ENCODE peak calls at places on chromosomes 12 and 14, in five cellular contexts. One of them, this sample, is unnamed.

GRCh38 chr12:124543591-124544310 is 23.7 kb downstream of the NCOR2 start:
- DNase-seq in Peyer's patch: no peak
- DNase-seq in GM20000: no peak
- DNase-seq in endothelial cell: no peak
- DNase-seq in endodermal cell: no peak
- DNase-seq in this sample: no peak

GRCh38 chr12:109777544-109777943 is 55.7 kb downstream of the TRPV4 start:
- DNase-seq in Peyer's patch: no peak
- DNase-seq in endodermal cell: peak; percentile 79
- DNase-seq in GM20000: peak; percentile 75
- DNase-seq in endothelial cell: no peak
- DNase-seq in this sample: peak; percentile 72

GRCh38 chr12:49017764-49018281 is 753 bp downstream of the PRKAG1 start:
- DNase-seq in endodermal cell: no peak
- DNase-seq in GM20000: no peak
- DNase-seq in Peyer's patch: no peak
- DNase-seq in endothelial cell: no peak
- DNase-seq in this sample: no peak

GRCh38 chr12:51391047-51391837 is at the start of gene GALNT6:
- DNase-seq in endodermal cell: peak; percentile 95
- DNase-seq in endothelial cell: peak; percentile 56
- DNase-seq in GM20000: peak; percentile 90
- DNase-seq in Peyer's patch: peak; percentile 83
- DNase-seq in this sample: peak; percentile 92

GRCh38 chr14:95547626-95548327 is 12.9 kb downstream of the GLRX5 start:
- DNase-seq in GM20000: no peak
- DNase-seq in endothelial cell: no peak
- DNase-seq in endodermal cell: peak; percentile 82
- DNase-seq in Peyer's patch: no peak
- DNase-seq in this sample: peak; percentile 52

GRCh38 chr12:118103231-118103600 is 595 bp downstream of the VSIG10 start:
- DNase-seq in Peyer's patch: no peak
- DNase-seq in endodermal cell: no peak
- DNase-seq in endothelial cell: no peak
- DNase-seq in GM20000: peak; percentile 35
- DNase-seq in this sample: peak; percentile 60

GRCh38 chr12:40996091-40996490 is 192.0 kb upstream of the PDZRN4 start:
- DNase-seq in endothelial cell: no peak
- DNase-seq in endodermal cell: peak; percentile 53
- DNase-seq in GM20000: no peak
- DNase-seq in Peyer's patch: no peak
- DNase-seq in this sample: peak; percentile 41

GRCh38 chr14:104142136-104143041 is 4.0 kb downstream of the KIF26A start:
- DNase-seq in endodermal cell: peak; percentile 26
- DNase-seq in Peyer's patch: no peak
- DNase-seq in endothelial cell: no peak
- DNase-seq in GM20000: no peak
- DNase-seq in this sample: peak; percentile 26

GRCh38 chr14:64707661-64708060 is 3.4 kb downstream of the PLEKHG3 start:
- DNase-seq in Peyer's patch: no peak
- DNase-seq in GM20000: no peak
- DNase-seq in endothelial cell: no peak
- DNase-seq in endodermal cell: peak; percentile 53
- DNase-seq in this sample: no peak

GRCh38 chr14:31025335-31026075 is at the start of gene AP4S1:
- DNase-seq in endothelial cell: peak; percentile 53
- DNase-seq in Peyer's patch: peak; percentile 50
- DNase-seq in endodermal cell: peak; percentile 85
- DNase-seq in GM20000: peak; percentile 46
- DNase-seq in this sample: peak; percentile 49

GRCh38 chr12:106044773-106045172 is 94.0 kb downstream of the NUAK1 start:
- DNase-seq in endodermal cell: no peak
- DNase-seq in GM20000: no peak
- DNase-seq in endothelial cell: no peak
- DNase-seq in Peyer's patch: no peak
- DNase-seq in this sample: no peak

GRCh38 chr12:6821271-6821673 is 349 bp upstream of the GPR162 start:
- DNase-seq in Peyer's patch: peak; percentile 26
- DNase-seq in endothelial cell: peak; percentile 58
- DNase-seq in GM20000: no peak
- DNase-seq in endodermal cell: peak; percentile 93
- DNase-seq in this sample: peak; percentile 91

GRCh38 chr12:94599189-94599588 is 51.2 kb downstream of the TMCC3 start:
- DNase-seq in endodermal cell: no peak
- DNase-seq in GM20000: no peak
- DNase-seq in endothelial cell: no peak
- DNase-seq in Peyer's patch: no peak
- DNase-seq in this sample: no peak

GRCh38 chr12:132398386-132398991 is 69.1 kb upstream of the GALNT9 start:
- DNase-seq in endothelial cell: no peak
- DNase-seq in GM20000: no peak
- DNase-seq in endodermal cell: no peak
- DNase-seq in Peyer's patch: no peak
- DNase-seq in this sample: no peak

GRCh38 chr14:91934554-91935285 is 12.8 kb downstream of the FBLN5 start:
- DNase-seq in endothelial cell: no peak
- DNase-seq in Peyer's patch: no peak
- DNase-seq in endodermal cell: no peak
- DNase-seq in GM20000: no peak
- DNase-seq in this sample: no peak

GRCh38 chr14:26381405-26381804 is 216.4 kb downstream of the NOVA1 start:
- DNase-seq in GM20000: no peak
- DNase-seq in Peyer's patch: no peak
- DNase-seq in endothelial cell: no peak
- DNase-seq in endodermal cell: no peak
- DNase-seq in this sample: no peak

GRCh38 chr12:8609061-8609570 is 3.5 kb downstream of the AICDA start:
- DNase-seq in endothelial cell: peak; percentile 35
- DNase-seq in GM20000: peak; percentile 63
- DNase-seq in Peyer's patch: no peak
- DNase-seq in endodermal cell: peak; percentile 78
- DNase-seq in this sample: peak; percentile 50

GRCh38 chr14:72500234-72500838 is 393.6 kb downstream of the DPF3 start:
- DNase-seq in GM20000: no peak
- DNase-seq in endothelial cell: no peak
- DNase-seq in Peyer's patch: no peak
- DNase-seq in endodermal cell: no peak
- DNase-seq in this sample: no peak

GRCh38 chr12:10673660-10674384 is at the start of gene STYK1:
- DNase-seq in GM20000: peak; percentile 75
- DNase-seq in endodermal cell: peak; percentile 98
- DNase-seq in endothelial cell: peak; percentile 68
- DNase-seq in Peyer's patch: peak; percentile 30
- DNase-seq in this sample: peak; percentile 92

GRCh38 chr12:52710744-52711143 is 7.4 kb upstream of the KRT77 start:
- DNase-seq in endodermal cell: no peak
- DNase-seq in endothelial cell: no peak
- DNase-seq in Peyer's patch: no peak
- DNase-seq in GM20000: no peak
- DNase-seq in this sample: no peak

GRCh38 chr12:26338574-26339572 is 143.5 kb downstream of the SSPN start:
- DNase-seq in endodermal cell: no peak
- DNase-seq in endothelial cell: no peak
- DNase-seq in Peyer's patch: no peak
- DNase-seq in GM20000: no peak
- DNase-seq in this sample: no peak

GRCh38 chr12:103278329-103278728 is 217.4 kb downstream of the C12orf42 start:
- DNase-seq in endothelial cell: no peak
- DNase-seq in GM20000: no peak
- DNase-seq in Peyer's patch: no peak
- DNase-seq in endodermal cell: no peak
- DNase-seq in this sample: no peak

GRCh38 chr12:69396041-69396440 is 36.5 kb downstream of the YEATS4 start:
- DNase-seq in endothelial cell: no peak
- DNase-seq in Peyer's patch: no peak
- DNase-seq in GM20000: no peak
- DNase-seq in endodermal cell: no peak
- DNase-seq in this sample: no peak
- TF ChIP-seq CTCF in endothelial cell: no peak
- TF ChIP-seq CTCF in Peyer's patch: no peak
- TF ChIP-seq CTCF in GM20000: no peak
- TF ChIP-seq CTCF in endodermal cell: no peak
- TF ChIP-seq CTCF in this sample: no peak

DNA sequence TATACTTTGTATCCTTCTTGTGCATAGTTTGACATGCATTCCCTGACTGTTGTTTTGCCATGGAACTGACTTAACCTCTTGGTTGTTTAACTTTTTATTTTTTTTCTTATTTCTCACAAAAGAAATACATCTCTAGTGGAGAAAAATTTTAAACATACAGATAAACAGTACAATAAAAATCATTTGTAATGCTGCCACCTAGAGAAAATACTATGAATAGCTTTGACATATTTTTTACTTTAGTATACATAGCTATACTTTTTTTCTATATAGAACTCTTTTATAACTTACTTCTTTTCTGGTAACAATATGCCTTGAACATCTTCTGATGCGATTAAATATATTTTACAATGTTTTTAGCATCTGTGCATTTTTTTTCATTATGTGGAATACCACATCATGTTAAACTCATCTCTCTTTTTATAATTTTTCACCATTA is 184.5 kb downstream of the AKAP6 start:
- DNase-seq in endodermal cell: no peak
- DNase-seq in endothelial cell: no peak
- DNase-seq in GM20000: no peak
- DNase-seq in Peyer's patch: no peak
- DNase-seq in this sample: no peak
- TF ChIP-seq CTCF in endodermal cell: peak; percentile 63
- TF ChIP-seq CTCF in endothelial cell: peak; percentile 59
- TF ChIP-seq CTCF in GM20000: no peak
- TF ChIP-seq CTCF in Peyer's patch: no peak
- TF ChIP-seq CTCF in this sample: peak; percentile 55

GRCh38 chr12:88870000-88870737 is 289.9 kb upstream of the KITLG start:
- DNase-seq in endothelial cell: no peak
- DNase-seq in endodermal cell: no peak
- DNase-seq in Peyer's patch: no peak
- DNase-seq in GM20000: no peak
- DNase-seq in this sample: no peak

GRCh38 chr12:88868062-88868461 is 287.8 kb upstream of the KITLG start:
- DNase-seq in endodermal cell: no peak
- DNase-seq in GM20000: no peak
- DNase-seq in endothelial cell: no peak
- DNase-seq in Peyer's patch: no peak
- DNase-seq in this sample: no peak

GRCh38 chr12:88865537-88865936 is 285.3 kb upstream of the KITLG start:
- DNase-seq in endothelial cell: no peak
- DNase-seq in endodermal cell: no peak
- DNase-seq in GM20000: no peak
- DNase-seq in Peyer's patch: no peak
- DNase-seq in this sample: no peak

DNA sequence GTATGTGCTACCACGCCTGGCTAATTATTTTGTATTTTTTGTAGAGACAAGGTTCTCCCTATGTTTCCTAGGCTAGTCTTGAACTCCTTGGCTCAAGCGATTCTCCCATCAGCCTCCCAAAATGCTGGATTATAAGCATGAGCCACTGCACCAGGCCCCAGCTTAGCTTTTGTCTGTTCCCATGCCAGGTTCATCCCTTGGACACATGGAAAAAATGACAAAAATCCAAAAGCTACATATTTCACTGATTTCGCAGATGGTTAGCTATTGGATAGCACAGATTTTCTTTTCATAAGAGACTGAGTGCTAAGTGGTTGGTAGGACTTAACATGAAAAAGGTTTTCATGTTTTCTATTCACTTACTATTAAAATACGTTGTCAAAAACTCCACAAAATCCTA is 286.6 kb upstream of the KITLG start:
- DNase-seq in GM20000: no peak
- DNase-seq in Peyer's patch: no peak
- DNase-seq in endodermal cell: no peak
- DNase-seq in endothelial cell: no peak
- DNase-seq in this sample: no peak
- TF ChIP-seq CTCF in GM20000: no peak
- TF ChIP-seq CTCF in Peyer's patch: no peak
- TF ChIP-seq CTCF in endodermal cell: no peak
- TF ChIP-seq CTCF in endothelial cell: no peak
- TF ChIP-seq CTCF in this sample: no peak

GRCh38 chr14:35534884-35535793 is 1.2 kb downstream of the INSM2 start:
- DNase-seq in endothelial cell: peak; percentile 89
- DNase-seq in endodermal cell: peak; percentile 94
- DNase-seq in GM20000: peak; percentile 87
- DNase-seq in Peyer's patch: no peak
- DNase-seq in this sample: peak; percentile 85

GRCh38 chr14:35533357-35534129 is 421 bp upstream of the INSM2 start:
- DNase-seq in Peyer's patch: peak; percentile 43
- DNase-seq in endothelial cell: peak; percentile 88
- DNase-seq in GM20000: peak; percentile 81
- DNase-seq in endodermal cell: peak; percentile 97
- DNase-seq in this sample: peak; percentile 92

GRCh38 chr14:35535794-35536112 is 1.8 kb downstream of the INSM2 start:
- DNase-seq in GM20000: no peak
- DNase-seq in Peyer's patch: no peak
- DNase-seq in endodermal cell: no peak
- DNase-seq in endothelial cell: peak; percentile 4
- DNase-seq in this sample: no peak

GRCh38 chr14:35532783-35533356 is 1.1 kb upstream of the INSM2 start:
- DNase-seq in GM20000: peak; percentile 6
- DNase-seq in endodermal cell: no peak
- DNase-seq in Peyer's patch: no peak
- DNase-seq in endothelial cell: no peak
- DNase-seq in this sample: no peak

DNA sequence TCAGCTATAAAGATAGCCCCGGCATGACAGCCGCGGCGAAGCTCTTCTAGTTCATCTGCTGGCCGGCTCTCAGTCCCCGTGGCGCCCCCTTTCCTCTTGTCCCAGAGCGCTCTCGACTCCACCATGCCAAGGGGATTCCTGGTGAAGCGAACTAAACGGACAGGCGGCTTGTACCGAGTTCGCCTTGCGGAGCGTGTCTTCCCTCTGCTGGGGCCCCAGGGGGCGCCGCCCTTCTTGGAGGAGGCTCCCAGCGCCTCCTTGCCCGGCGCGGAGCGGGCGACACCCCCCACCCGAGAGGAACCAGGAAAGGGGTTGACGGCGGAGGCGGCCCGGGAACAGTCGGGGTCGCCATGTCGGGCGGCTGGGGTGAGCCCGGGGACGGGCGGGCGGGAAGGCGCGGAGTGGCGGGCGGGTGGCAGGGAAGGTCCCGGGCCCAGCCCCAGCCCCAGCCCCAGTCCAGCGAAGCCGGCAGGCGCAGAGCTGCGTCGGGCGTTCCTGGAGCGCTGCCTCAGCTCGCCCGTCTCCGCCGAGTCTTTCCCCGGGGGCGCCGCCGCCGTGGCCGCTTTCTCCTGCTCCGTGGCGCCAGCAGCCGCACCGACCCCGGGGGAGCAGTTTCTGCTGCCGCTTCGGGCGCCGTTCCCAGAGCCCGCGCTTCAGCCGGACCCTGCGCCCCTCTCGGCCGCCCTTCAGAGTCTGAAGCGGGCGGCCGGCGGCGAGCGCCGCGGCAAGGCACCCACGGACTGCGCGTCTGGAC is at the start of gene INSM2:
- DNase-seq in endodermal cell: no peak
- DNase-seq in Peyer's patch: no peak
- DNase-seq in GM20000: peak; percentile 29
- DNase-seq in endothelial cell: peak; percentile 9
- DNase-seq in this sample: no peak
- TF ChIP-seq CTCF in endodermal cell: peak; percentile 34
- TF ChIP-seq CTCF in Peyer's patch: no peak
- TF ChIP-seq CTCF in GM20000: peak; percentile 3
- TF ChIP-seq CTCF in endothelial cell: no peak
- TF ChIP-seq CTCF in this sample: peak; percentile 41

GRCh38 chr14:22221508-22221907 is 367.5 kb downstream of the DAD1 start:
- DNase-seq in endothelial cell: no peak
- DNase-seq in Peyer's patch: no peak
- DNase-seq in GM20000: peak; percentile 34
- DNase-seq in endodermal cell: no peak
- DNase-seq in this sample: no peak
- TF ChIP-seq CTCF in endothelial cell: no peak
- TF ChIP-seq CTCF in Peyer's patch: no peak
- TF ChIP-seq CTCF in GM20000: no peak
- TF ChIP-seq CTCF in endodermal cell: peak; percentile 69
- TF ChIP-seq CTCF in this sample: peak; percentile 55

GRCh38 chr12:22981711-22982110 is 356.7 kb downstream of the ETNK1 start:
- DNase-seq in GM20000: no peak
- DNase-seq in endodermal cell: no peak
- DNase-seq in Peyer's patch: no peak
- DNase-seq in endothelial cell: no peak
- DNase-seq in this sample: no peak
- TF ChIP-seq CTCF in GM20000: no peak
- TF ChIP-seq CTCF in endodermal cell: peak; percentile 45
- TF ChIP-seq CTCF in Peyer's patch: no peak
- TF ChIP-seq CTCF in endothelial cell: no peak
- TF ChIP-seq CTCF in this sample: peak; percentile 37

This sample was measured in H9.